ENCODE peak calls at places on chromosomes 11 and 22, in eight cellular contexts. K, N, Z, G, J, X, W and L are unnamed samples.
A peak's percentile ranks its signal among the peaks of the same experiment; 100 is the strongest.

GRCh38 chr11:119468511-119468910 is 45.5 kb upstream of the THY1 start:
- DNase-seq in K (no peak), N (no peak), Z (no peak), G (no peak), J (no peak), X (no peak), W (no peak), L (no peak)

GRCh38 chr11:68904458-68904847 is 762 bp downstream of the IGHMBP2 start:
- DNase-seq in K (peak; percentile 23), N (peak; percentile 62), Z (no peak), G (no peak), J (no peak), X (no peak), W (no peak), L (no peak)

GRCh38 chr11:129373489-129373953 is 2.1 kb upstream of the BARX2 start:
- DNase-seq in K (no peak), N (no peak), Z (no peak), G (no peak), J (no peak), X (no peak), W (no peak), L (no peak)

GRCh38 chr22:50105529-50106100 is 15.8 kb downstream of the MOV10L1 start:
- DNase-seq in K (no peak), N (no peak), Z (peak; percentile 22), G (peak; percentile 38), J (no peak), X (peak; percentile 64), W (no peak), L (no peak)

GRCh38 chr11:100632970-100633452 is 54.1 kb upstream of the ARHGAP42 start:
- DNase-seq in K (peak; percentile 83), N (no peak), Z (peak; percentile 49), G (peak; percentile 66), J (no peak), X (peak; percentile 56), W (peak; percentile 44), L (peak; percentile 88)

GRCh38 chr11:128190312-128190711 is 397.0 kb downstream of the ETS1 start:
- DNase-seq in K (no peak), N (no peak), Z (no peak), G (no peak), J (no peak), X (no peak), W (no peak), L (no peak)

GRCh38 chr11:133146697-133147306 is 385.5 kb downstream of the OPCML start:
- DNase-seq in K (no peak), N (no peak), Z (no peak), G (no peak), J (no peak), X (no peak), W (no peak), L (no peak)

GRCh38 chr11:8613036-8613435 is 19.0 kb upstream of the STK33 start:
- DNase-seq in K (no peak), N (no peak), Z (no peak), G (no peak), J (no peak), X (no peak), W (no peak), L (no peak)

GRCh38 chr11:58060939-58061672 is 30.4 kb downstream of the OR6Q1 start:
- DNase-seq in K (no peak), N (no peak), Z (no peak), G (no peak), J (no peak), X (peak; percentile 50), W (no peak), L (no peak)

GRCh38 chr11:11413776-11414175 is 60.7 kb upstream of the CSNK2A3 start:
- DNase-seq in K (no peak), N (no peak), Z (no peak), G (no peak), J (no peak), X (no peak), W (no peak), L (no peak)

GRCh38 chr11:33195391-33196190 is 34.3 kb upstream of the CSTF3 start:
- DNase-seq in K (no peak), N (peak; percentile 31), Z (peak; percentile 46), G (no peak), J (no peak), X (peak; percentile 67), W (no peak), L (no peak)

GRCh38 chr11:20114588-20114987 is 45.7 kb downstream of the DBX1 start:
- DNase-seq in K (no peak), N (no peak), Z (no peak), G (no peak), J (no peak), X (peak; percentile 70), W (no peak), L (no peak)

GRCh38 chr11:64314805-64315561 is 2.4 kb downstream of the TRMT112 start:
- DNase-seq in K (no peak), N (no peak), Z (no peak), G (no peak), J (no peak), X (no peak), W (no peak), L (no peak)

GRCh38 chr11:64319421-64319761 is 1.5 kb downstream of the PRDX5 start:
- DNase-seq in K (no peak), N (peak; percentile 89), Z (no peak), G (no peak), J (no peak), X (no peak), W (no peak), L (no peak)

GRCh38 chr11:64317961-64318693 is at the start of gene PRDX5:
- DNase-seq in K (peak; percentile 97), N (peak; percentile 99), Z (peak; percentile 99), G (peak; percentile 96), J (peak; percentile 91), X (peak; percentile 94), W (peak; percentile 97), L (peak; percentile 98)

GRCh38 chr11:64318694-64319420 is 936 bp downstream of the PRDX5 start:
- DNase-seq in K (no peak), N (no peak), Z (no peak), G (no peak), J (no peak), X (no peak), W (no peak), L (no peak)

GRCh38 chr11:64317325-64317960 is at the start of gene TRMT112:
- DNase-seq in K (peak; percentile 99), N (peak; percentile 99), Z (peak; percentile 99), G (peak; percentile 99), J (peak; percentile 95), X (peak; percentile 98), W (peak; percentile 99), L (peak; percentile 99)
- TF ChIP-seq POLR2A in K (peak; percentile 63), N (peak; percentile 91), Z (peak; percentile 86), G (peak; percentile 72), J (peak; percentile 76), X (peak; percentile 65), W (peak; percentile 82), L (peak; percentile 74)

GRCh38 chr11:29447821-29448220 is 569.0 kb downstream of the KCNA4 start:
- DNase-seq in K (no peak), N (no peak), Z (no peak), G (no peak), J (no peak), X (no peak), W (no peak), L (no peak)
- TF ChIP-seq CTCF in K (no peak), N (no peak), Z (no peak), G (no peak), J (no peak), X (no peak), W (no peak), L (no peak)

GRCh38 chr11:61294717-61295595 is at the start of gene VWCE:
- DNase-seq in K (peak; percentile 60), N (peak; percentile 82), Z (peak; percentile 57), G (no peak), J (peak; percentile 62), X (peak; percentile 41), W (peak; percentile 16), L (peak; percentile 72)

GRCh38 chr11:61297341-61297740 is 2.2 kb upstream of the VWCE start:
- DNase-seq in K (no peak), N (no peak), Z (no peak), G (no peak), J (no peak), X (peak; percentile 18), W (no peak), L (no peak)

GRCh38 chr11:61295596-61295926 is 445 bp upstream of the VWCE start:
- DNase-seq in K (no peak), N (no peak), Z (peak; percentile 9), G (no peak), J (no peak), X (no peak), W (no peak), L (peak; percentile 48)

GRCh38 chr11:61290905-61291690 is 4.0 kb downstream of the VWCE start:
- DNase-seq in K (no peak), N (peak; percentile 52), Z (no peak), G (no peak), J (no peak), X (no peak), W (no peak), L (no peak)

DNA sequence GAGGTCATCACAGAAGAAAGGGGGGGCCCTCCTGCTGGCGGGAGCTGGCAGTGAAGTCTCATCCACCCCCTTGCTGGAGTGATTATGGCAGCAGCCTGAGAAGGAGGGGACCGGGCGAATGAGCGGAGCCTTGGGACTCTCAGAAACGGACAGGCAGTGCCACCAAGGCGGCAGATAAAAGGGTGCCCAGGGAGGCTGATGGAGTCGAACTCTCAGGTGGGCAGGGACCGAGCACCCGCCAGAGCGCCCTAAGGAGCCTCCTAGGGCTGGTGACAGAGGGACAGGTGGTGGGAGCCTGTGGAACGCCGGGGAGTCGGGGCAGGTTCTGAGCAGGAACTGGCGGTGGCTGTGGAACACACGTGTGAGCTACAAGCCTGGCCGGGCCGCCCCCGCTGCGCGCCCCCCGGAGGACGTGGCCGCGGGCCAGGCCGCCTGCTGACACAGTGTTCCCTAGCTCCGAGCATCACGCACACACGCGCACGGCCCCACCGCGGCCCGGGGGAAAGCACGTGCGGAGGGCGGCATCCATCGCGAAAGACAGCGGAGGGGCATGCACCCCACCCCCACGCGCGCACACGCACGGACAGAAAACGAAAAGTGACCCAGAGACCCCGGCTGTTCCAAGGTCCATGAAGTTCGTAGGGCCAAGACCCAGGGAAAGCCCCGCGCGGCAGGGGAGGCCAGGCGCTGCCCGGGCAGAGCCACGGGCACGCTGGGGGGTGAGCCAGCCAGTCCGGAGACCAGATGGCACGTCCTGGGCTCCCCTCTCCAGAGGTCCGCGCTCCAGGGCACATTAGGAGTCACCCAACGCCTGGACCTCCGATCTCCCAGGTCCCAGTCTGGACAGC is 1.0 kb downstream of the VWCE start:
- DNase-seq in K (peak; percentile 84), N (peak; percentile 47), Z (peak; percentile 53), G (no peak), J (peak; percentile 67), X (peak; percentile 48), W (peak; percentile 21), L (peak; percentile 65)
- TF ChIP-seq POLR2A in K (no peak), N (no peak), Z (no peak), G (no peak), J (no peak), X (no peak), W (no peak), L (no peak)

GRCh38 chr11:124778281-124778680 is 16.2 kb upstream of the ESAM start:
- DNase-seq in K (no peak), N (no peak), Z (no peak), G (no peak), J (peak; percentile 25), X (no peak), W (no peak), L (no peak)
- TF ChIP-seq CTCF in K (no peak), N (no peak), Z (no peak), G (no peak), J (peak; percentile 10), X (no peak), W (no peak), L (no peak)